ENCODE peak calls at places on chromosomes 3 and 15, in six cellular contexts. X is nephron progenitor cell, H is DND-41, Z is mucosa of descending colon, M is fibroblast of lung, A is heart right ventricle. S is an unnamed sample.

GRCh38 chr3:17039579-17039978 is 154.8 kb downstream of the PLCL2 start:
- DNase-seq in X (no peak), H (no peak), Z (no peak), M (peak; percentile 66), A (no peak), S (peak; percentile 88)

GRCh38 chr3:123383101-123384053 is 65.5 kb downstream of the ADCY5 start:
- DNase-seq in X (peak; percentile 41), H (no peak), Z (no peak), M (peak; percentile 12), A (peak; percentile 72), S (no peak)

GRCh38 chr3:177820683-177821316 is 623.5 kb upstream of the TBL1XR1 start:
- DNase-seq in X (no peak), H (no peak), Z (no peak), M (peak; percentile 48), A (no peak), S (peak; percentile 75)

GRCh38 chr3:119517112-119517511 is 18.8 kb downstream of the TIMMDC1 start:
- DNase-seq in X (no peak), H (no peak), Z (no peak), M (no peak), A (no peak), S (no peak)

GRCh38 chr3:37768107-37768809 is 93.4 kb upstream of the CTDSPL start:
- DNase-seq in X (peak; percentile 41), H (no peak), Z (no peak), M (peak; percentile 77), A (no peak), S (peak; percentile 38)

GRCh38 chr3:21158801-21159564 is 592.0 kb downstream of the ZNF385D start:
- DNase-seq in X (no peak), H (no peak), Z (no peak), M (peak; percentile 75), A (no peak), S (peak; percentile 63)

GRCh38 chr15:60932051-60932915 is 296.8 kb downstream of the RORA start:
- DNase-seq in X (no peak), H (no peak), Z (no peak), M (no peak), A (no peak), S (peak; percentile 72)

GRCh38 chr3:138781012-138781470 is 53.7 kb downstream of the PIK3CB start:
- DNase-seq in X (no peak), H (peak; percentile 73), Z (no peak), M (no peak), A (no peak), S (no peak)

GRCh38 chr15:77608774-77609173 is 23.9 kb downstream of the LINGO1 start:
- DNase-seq in X (no peak), H (no peak), Z (no peak), M (no peak), A (no peak), S (peak; percentile 16)

GRCh38 chr15:79978694-79979519 is 7.9 kb upstream of the BCL2A1 start:
- DNase-seq in X (no peak), H (no peak), Z (no peak), M (peak; percentile 86), A (no peak), S (peak; percentile 90)

GRCh38 chr3:5138214-5138981 is 16.3 kb downstream of the ARL8B start:
- DNase-seq in X (no peak), H (no peak), Z (no peak), M (peak; percentile 79), A (no peak), S (peak; percentile 64)

GRCh38 chr3:45140392-45140791 is 5.8 kb downstream of the CDCP1 start:
- DNase-seq in X (no peak), H (no peak), Z (no peak), M (peak; percentile 56), A (no peak), S (peak; percentile 55)

GRCh38 chr3:134059680-134060560 is 30.2 kb upstream of the SLCO2A1 start:
- DNase-seq in X (no peak), H (no peak), Z (no peak), M (peak; percentile 45), A (no peak), S (peak; percentile 25)

GRCh38 chr3:73656241-73656890 is 31.6 kb upstream of the PDZRN3 start:
- DNase-seq in X (no peak), H (no peak), Z (no peak), M (peak; percentile 11), A (no peak), S (no peak)

GRCh38 chr3:140207541-140207940 is 272.6 kb downstream of the CLSTN2 start:
- DNase-seq in X (no peak), H (no peak), Z (no peak), M (no peak), A (no peak), S (no peak)

GRCh38 chr15:69912116-69912515 is 185.6 kb downstream of the TLE3 start:
- DNase-seq in X (no peak), H (no peak), Z (no peak), M (no peak), A (no peak), S (no peak)

GRCh38 chr3:132180337-132180791 is 136.8 kb upstream of the ACP3 start:
- DNase-seq in X (peak; percentile 19), H (peak; percentile 4), Z (no peak), M (peak; percentile 76), A (no peak), S (peak; percentile 72)

GRCh38 chr3:60431599-60431958 is 819.7 kb downstream of the FHIT start:
- DNase-seq in X (no peak), H (no peak), Z (no peak), M (peak; percentile 71), A (no peak), S (peak; percentile 15)

GRCh38 chr3:45665101-45665572 is 24.1 kb upstream of the SACM1L start:
- DNase-seq in X (peak; percentile 20), H (peak; percentile 69), Z (no peak), M (peak; percentile 43), A (no peak), S (peak; percentile 47)

GRCh38 chr3:118102737-118103136 is 931.9 kb downstream of the IGSF11 start:
- DNase-seq in X (no peak), H (peak; percentile 20), Z (no peak), M (no peak), A (no peak), S (peak; percentile 16)

GRCh38 chr15:78997981-78998499 is 53.2 kb upstream of the CTSH start:
- DNase-seq in X (no peak), H (no peak), Z (no peak), M (no peak), A (no peak), S (no peak)

GRCh38 chr3:170154569-170155143 is 26.9 kb downstream of the PHC3 start:
- DNase-seq in X (no peak), H (no peak), Z (no peak), M (no peak), A (no peak), S (no peak)

GRCh38 chr15:62603757-62604156 is 438.7 kb upstream of the C2CD4B start:
- DNase-seq in X (no peak), H (no peak), Z (no peak), M (peak; percentile 86), A (no peak), S (peak; percentile 88)

DNA sequence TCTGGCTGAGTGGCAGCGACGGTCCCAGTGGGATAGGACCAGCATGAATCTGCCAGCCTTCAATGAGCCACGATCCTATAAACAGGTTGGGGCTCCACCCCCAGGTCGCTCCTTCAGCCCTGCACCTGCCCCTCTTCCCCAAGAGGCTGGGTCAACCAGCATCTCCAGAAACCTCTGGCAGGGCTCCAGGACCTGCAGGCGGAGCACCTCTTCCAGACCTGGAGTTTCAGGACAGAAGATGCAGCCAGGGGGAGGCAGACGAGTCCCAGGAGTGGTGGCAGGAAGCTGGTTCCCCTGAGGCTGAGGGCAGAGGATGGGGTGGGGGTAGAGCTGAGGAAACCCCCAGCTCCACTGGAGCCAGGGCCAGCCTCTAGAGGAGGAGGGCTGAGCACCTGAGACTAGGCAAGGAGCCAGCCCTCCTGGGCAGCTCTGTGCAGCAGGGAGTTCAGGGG is at the start of gene PLA2G4D:
- DNase-seq in X (no peak), H (no peak), Z (no peak), M (no peak), A (no peak), S (no peak)
- TF ChIP-seq CTCF in X (no peak), H (no peak), Z (no peak), M (no peak), A (no peak), S (no peak)

DNA sequence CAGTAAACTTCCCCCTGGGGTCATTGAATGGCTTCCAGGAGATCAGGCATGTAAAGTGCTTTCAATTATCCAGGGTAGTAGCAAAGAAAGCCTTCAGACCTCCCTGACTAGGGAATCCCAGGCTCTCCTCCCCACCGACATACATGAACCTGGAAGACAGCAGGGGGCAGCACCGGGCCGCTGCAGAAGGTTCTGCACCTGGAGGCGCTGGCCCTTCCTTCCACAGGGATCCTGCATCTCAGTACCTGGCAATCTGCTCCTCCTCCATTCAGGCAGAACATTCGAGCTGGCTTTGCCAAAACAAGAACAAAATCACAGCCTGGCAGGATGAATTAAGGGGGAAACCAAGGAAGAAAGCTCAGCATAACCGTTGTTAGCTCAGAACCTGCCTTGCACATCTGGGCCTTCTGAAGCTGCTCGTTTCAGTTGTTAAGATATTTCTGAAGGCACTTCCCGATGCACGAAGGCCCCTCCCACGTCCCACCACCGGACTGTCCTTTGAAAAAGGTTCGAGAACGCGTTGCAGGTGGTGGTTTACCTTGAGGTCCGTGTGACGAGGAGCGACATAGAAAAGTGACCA is 237.7 kb downstream of the SLCO3A1 start:
- DNase-seq in X (peak; percentile 85), H (peak; percentile 29), Z (no peak), M (peak; percentile 14), A (peak; percentile 55), S (peak; percentile 14)
- TF ChIP-seq CTCF in X (peak; percentile 85), H (peak; percentile 57), Z (peak; percentile 35), M (peak; percentile 35), A (peak; percentile 43), S (peak; percentile 61)

DNA sequence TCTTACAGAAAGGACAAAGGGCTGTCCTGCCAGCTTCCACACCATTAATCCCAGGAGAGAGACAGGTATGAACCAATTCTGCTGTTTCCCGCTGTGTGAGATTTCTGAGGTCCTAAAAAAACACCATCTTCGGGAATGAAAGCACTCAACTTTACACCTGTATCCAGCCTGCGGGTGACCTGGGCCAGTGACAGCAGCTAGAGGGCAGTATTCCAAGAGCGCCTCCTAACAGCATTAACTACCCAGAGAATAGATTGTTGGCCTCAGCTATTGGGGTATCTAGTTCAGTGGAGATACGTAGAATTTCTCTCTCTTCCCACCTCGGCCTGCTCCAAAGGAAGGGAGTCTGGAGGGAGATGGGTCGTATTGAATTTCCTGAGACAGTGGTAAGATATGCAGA is 55.1 kb downstream of the WDR76 start:
- DNase-seq in X (no peak), H (no peak), Z (no peak), M (no peak), A (no peak), S (no peak)
- TF ChIP-seq CTCF in X (peak; percentile 41), H (peak; percentile 57), Z (peak; percentile 32), M (peak; percentile 22), A (peak; percentile 38), S (peak; percentile 46)

GRCh38 chr3:12896206-12896697 is 54.9 kb upstream of the RPL32 start:
- DNase-seq in X (no peak), H (no peak), Z (no peak), M (no peak), A (no peak), S (peak; percentile 6)
- TF ChIP-seq CTCF in X (no peak), H (no peak), Z (no peak), M (no peak), A (no peak), S (no peak)

GRCh38 chr15:40844543-40844981 is 714 bp downstream of the SPINT1 start:
- DNase-seq in X (peak; percentile 53), H (no peak), Z (peak; percentile 69), M (no peak), A (peak; percentile 27), S (no peak)
- TF ChIP-seq CTCF in X (no peak), H (no peak), Z (no peak), M (no peak), A (no peak), S (no peak)

S was measured in fibroblast of mammary gland.